ENCODE peak calls at places on chromosomes 3 and 15, in ten cellular contexts. G is IMR-90; P is AG08395; Q is left colon; A is vagina; X is stimulated activated CD4-positive, alpha-beta T cell treated with anti-CD3 and anti-CD28 coated beads, Interleukin-1b, Interleukin-23, amount 100 ng/mL, for 24 hours; L is A549; B is stimulated activated CD8-positive, alpha-beta memory T cell treated with anti-CD3 and anti-CD28 coated beads, Interleukin-2, amount 100 ng/mL, for 48 hours; N is OCI-LY7; T is WTC11. D is an unnamed sample.

GRCh38 chr3:102441832-102442231 is 7.0 kb downstream of the ZPLD1 start:
- DNase-seq in B (no peak), L (no peak), T (no peak), A (no peak), X (no peak), N (no peak), Q (no peak), G (peak), P (no peak), D (no peak)

GRCh38 chr15:86328658-86329057 is 249.0 kb downstream of the AGBL1 start:
- DNase-seq in P (no peak), T (no peak), B (no peak), L (no peak), X (no peak), A (no peak), Q (no peak), G (no peak), N (no peak), D (no peak)

GRCh38 chr3:5321941-5322340 is 134.4 kb downstream of the EDEM1 start:
- DNase-seq in X (no peak), A (no peak), B (no peak), P (no peak), G (no peak), N (no peak), Q (no peak), L (peak), T (no peak), D (no peak)

GRCh38 chr15:40911139-40911538 is 16.9 kb downstream of the VPS18 start:
- DNase-seq in G (no peak), T (peak), N (no peak), A (no peak), L (no peak), B (no peak), X (no peak), P (no peak), Q (no peak), D (no peak)

GRCh38 chr3:106836906-106837305 is 540.3 kb upstream of the CCDC54 start:
- DNase-seq in N (no peak), G (no peak), L (no peak), B (no peak), P (no peak), X (no peak), Q (no peak), T (no peak), A (no peak), D (no peak)

GRCh38 chr3:162096874-162097273 is 600.3 kb downstream of the OTOL1 start:
- DNase-seq in A (no peak), T (no peak), N (no peak), B (no peak), X (no peak), L (no peak), Q (no peak), P (no peak), G (no peak), D (no peak)

GRCh38 chr3:115038831-115039230 is 108.3 kb downstream of the ZBTB20 start:
- DNase-seq in Q (no peak), P (no peak), L (peak), T (no peak), X (no peak), B (no peak), A (no peak), N (no peak), G (no peak), D (no peak)

GRCh38 chr3:17466028-17466427 is 276.4 kb downstream of the TBC1D5 start:
- DNase-seq in L (no peak), N (no peak), G (peak), Q (no peak), A (no peak), X (no peak), T (no peak), P (peak), B (no peak), D (no peak)

GRCh38 chr15:79450648-79451047 is 18.5 kb downstream of the MINAR1 start:
- DNase-seq in T (no peak), P (no peak), N (peak), Q (no peak), X (no peak), B (no peak), L (no peak), G (no peak), A (no peak), D (no peak)

GRCh38 chr3:188656196-188656982 is 502.4 kb downstream of the LPP start:
- DNase-seq in Q (no peak), L (no peak), P (peak), G (peak), X (no peak), N (no peak), T (no peak), B (no peak), A (no peak), D (no peak)

GRCh38 chr3:89032331-89033063 is 74.9 kb upstream of the EPHA3 start:
- DNase-seq in L (no peak), N (no peak), T (no peak), P (no peak), X (no peak), B (no peak), A (no peak), Q (no peak), G (peak), D (no peak)

GRCh38 chr3:18946524-18946923 is 201.8 kb upstream of the KCNH8 start:
- DNase-seq in P (no peak), Q (no peak), B (no peak), N (peak), G (no peak), T (no peak), X (no peak), A (no peak), L (peak), D (no peak)

GRCh38 chr3:198079771-198080520 is 119.9 kb downstream of the LMLN start:
- DNase-seq in L (peak), G (peak), N (peak), X (no peak), P (no peak), Q (no peak), A (no peak), T (peak), B (peak), D (no peak)

GRCh38 chr3:49721861-49722781 is 1.6 kb downstream of the GMPPB start:
- DNase-seq in B (no peak), A (no peak), X (no peak), P (no peak), L (no peak), Q (no peak), T (no peak), G (no peak), N (no peak), D (no peak)

GRCh38 chr3:71202848-71203390 is 380.6 kb downstream of the FOXP1 start:
- DNase-seq in B (no peak), Q (no peak), G (no peak), X (no peak), A (no peak), P (no peak), T (no peak), L (no peak), N (no peak), D (no peak)

GRCh38 chr3:123324880-123325765 is 123.4 kb downstream of the SEC22A start:
- DNase-seq in A (no peak), N (no peak), T (no peak), X (no peak), L (no peak), B (no peak), G (no peak), P (no peak), Q (no peak), D (no peak)

GRCh38 chr3:53464424-53464823 is 30.0 kb upstream of the CACNA1D start:
- DNase-seq in B (no peak), A (no peak), L (peak), Q (no peak), P (no peak), X (no peak), N (no peak), T (no peak), G (no peak), D (no peak)

GRCh38 chr3:134350861-134351311 is 23.4 kb downstream of the AMOTL2 start:
- DNase-seq in B (no peak), L (no peak), T (no peak), G (no peak), P (no peak), A (no peak), Q (peak), N (no peak), X (no peak), D (no peak)

GRCh38 chr3:54712539-54712938 is 215.3 kb downstream of the LRTM1 start:
- DNase-seq in A (no peak), B (no peak), G (no peak), N (no peak), T (no peak), L (no peak), Q (no peak), X (no peak), P (no peak), D (no peak)

GRCh38 chr3:39383913-39384664 is 919 bp downstream of the SLC25A38 start:
- DNase-seq in B (peak), A (no peak), P (peak), T (peak), X (peak), Q (peak), L (peak), G (peak), N (peak), D (no peak)

GRCh38 chr3:125443923-125444322 is 68.8 kb upstream of the ZNF148 start:
- DNase-seq in Q (no peak), L (no peak), B (no peak), X (no peak), A (no peak), G (peak), N (no peak), T (no peak), P (peak), D (no peak)

GRCh38 chr3:13535526-13535875 is 13.4 kb upstream of the FBLN2 start:
- DNase-seq in X (no peak), B (no peak), A (no peak), N (no peak), P (no peak), T (no peak), L (no peak), G (no peak), Q (no peak), D (no peak)

GRCh38 chr3:94413721-94414106 is 350.9 kb downstream of the NSUN3 start:
- DNase-seq in L (no peak), A (no peak), N (no peak), G (peak), X (no peak), P (peak), B (no peak), Q (no peak), T (no peak), D (no peak)

GRCh38 chr15:39625856-39626255 is 45.0 kb downstream of the THBS1 start:
- DNase-seq in A (no peak), N (no peak), G (peak), P (no peak), B (no peak), T (no peak), L (no peak), Q (no peak), X (no peak), D (no peak)

D was measured in NCI-H187 treated with DMSO at 0.1 percent for 48 hours.